ENCODE peak calls at places on chromosomes 1 and 21, in four cellular contexts. H is keratinocyte, V is lower leg skin, I is adrenal gland. P is an unnamed sample.

GRCh38 chr1:17258758-17259130 is 9.8 kb downstream of the PADI3 start:
- DNase-seq in H (no peak), I (no peak), V (no peak), P (no peak)

GRCh38 chr1:43435146-43436145 is 18.3 kb downstream of the HYI start:
- DNase-seq in H (no peak), I (peak), V (peak), P (no peak)

GRCh38 chr1:244289976-244290375 is 161.7 kb downstream of the ADSS2 start:
- DNase-seq in I (no peak), H (no peak), V (peak), P (no peak)

GRCh38 chr1:75625795-75626194 is 14.9 kb upstream of the SLC44A5 start:
- DNase-seq in V (no peak), H (no peak), I (no peak), P (no peak)

GRCh38 chr1:186894415-186894814 is 65.7 kb downstream of the PLA2G4A start:
- DNase-seq in V (no peak), I (no peak), H (no peak), P (no peak)

GRCh38 chr1:31977361-31978131 is 36.1 kb upstream of the KHDRBS1 start:
- DNase-seq in H (no peak), V (no peak), I (no peak), P (no peak)

GRCh38 chr21:44761747-44762208 is 39.8 kb downstream of the UBE2G2 start:
- DNase-seq in I (no peak), V (no peak), H (no peak), P (no peak)

GRCh38 chr1:4584471-4584870 is 69.9 kb upstream of the AJAP1 start:
- DNase-seq in H (no peak), I (no peak), V (peak), P (no peak)

GRCh38 chr1:6485140-6485936 is 6.1 kb downstream of the PLEKHG5 start:
- DNase-seq in V (no peak), I (no peak), H (no peak), P (no peak)

GRCh38 chr1:6487804-6488484 is 3.5 kb downstream of the PLEKHG5 start:
- DNase-seq in H (no peak), V (no peak), I (no peak), P (no peak)

GRCh38 chr1:6485937-6486250 is 5.6 kb downstream of the PLEKHG5 start:
- DNase-seq in H (no peak), I (no peak), V (no peak), P (no peak)

GRCh38 chr1:6484826-6485139 is 6.7 kb downstream of the PLEKHG5 start:
- DNase-seq in V (no peak), H (no peak), I (no peak), P (no peak)

GRCh38 chr1:6486433-6487011 is 4.9 kb downstream of the PLEKHG5 start:
- DNase-seq in I (peak), H (no peak), V (peak), P (peak)
- TF ChIP-seq CTCF in I (peak), H (peak), V (peak), P (peak)

DNA sequence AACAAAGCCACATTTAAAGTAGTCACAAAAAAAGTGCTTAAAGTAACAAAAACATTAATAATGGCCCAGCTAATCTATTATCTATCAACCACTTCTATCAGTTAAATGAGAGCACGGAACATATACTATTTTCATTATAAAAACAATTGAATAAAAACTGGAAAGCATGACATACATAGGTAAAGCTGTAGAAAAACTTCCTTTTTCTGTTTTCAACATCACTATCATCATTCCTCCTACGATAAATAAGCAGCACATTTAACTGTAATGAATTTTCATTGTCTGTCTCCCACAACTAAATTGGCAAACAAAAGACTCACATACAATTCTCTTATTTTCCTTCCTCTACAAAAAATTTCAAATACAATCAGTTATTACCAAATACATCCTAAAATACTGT is 96.4 kb upstream of the DPH5 start:
- DNase-seq in H (no peak), V (no peak), I (no peak), P (no peak)
- H3K4me3 ChIP-seq in H (no peak), V (no peak), I (no peak), P (no peak)

GRCh38 chr1:222084996-222085395 is 343.1 kb upstream of the DUSP10 start:
- DNase-seq in H (no peak), V (no peak), I (no peak), P (no peak)
- TF ChIP-seq CTCF in H (no peak), V (no peak), I (no peak), P (no peak)

DNA sequence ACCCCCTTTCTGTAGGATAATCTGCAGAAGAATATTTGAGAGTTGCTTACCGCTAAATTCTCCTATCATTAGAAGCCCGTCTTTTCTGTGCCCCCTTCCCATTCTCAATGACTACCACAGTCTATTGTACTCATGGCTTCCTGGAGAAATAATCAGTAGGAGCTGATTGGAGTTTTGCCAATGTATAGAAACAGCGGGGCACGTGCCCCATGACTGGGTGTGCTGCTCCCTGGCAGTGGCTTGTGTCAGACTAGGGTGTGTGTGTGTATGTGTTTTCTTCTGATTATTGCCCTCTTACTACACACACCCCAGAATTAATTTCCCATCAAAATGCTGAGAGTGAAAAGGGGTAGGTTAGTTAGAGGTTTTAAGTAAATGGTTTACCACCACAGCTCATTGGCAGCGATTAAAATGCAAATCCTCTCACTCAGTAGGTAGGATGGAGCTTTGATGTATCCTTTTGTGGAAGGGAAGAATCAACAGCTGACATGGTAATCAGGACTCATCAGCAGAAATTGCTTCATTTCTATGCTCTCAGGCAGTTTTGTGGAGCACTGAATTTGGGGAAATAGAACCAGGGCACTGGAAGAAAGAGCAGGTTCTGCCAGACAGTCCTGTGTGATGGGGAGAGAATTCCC is 29.9 kb downstream of the HHAT start:
- DNase-seq in V (peak), I (no peak), H (no peak), P (no peak)
- H3K4me3 ChIP-seq in V (no peak), I (no peak), H (no peak), P (no peak)

DNA sequence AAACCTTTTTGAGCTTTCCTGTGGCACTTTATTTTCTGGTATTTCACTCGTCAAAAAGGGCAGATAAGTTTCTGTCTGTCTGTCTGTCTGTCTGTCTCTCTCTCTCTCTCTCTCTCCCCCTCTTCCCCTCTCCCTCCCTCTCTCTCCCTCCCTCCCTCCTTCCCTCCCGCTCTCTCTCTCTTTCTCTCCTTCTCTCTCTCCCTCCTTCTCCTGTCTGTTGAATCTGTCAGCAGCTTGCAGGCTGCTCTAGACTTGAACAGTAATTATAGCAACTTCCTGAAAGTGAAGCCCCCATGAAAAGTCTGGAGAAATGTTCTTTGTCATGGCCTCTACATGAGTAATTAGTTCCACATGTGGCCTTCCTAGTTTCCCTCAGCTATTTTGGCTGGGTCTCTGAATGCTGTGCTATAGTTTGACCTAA is 275.2 kb upstream of the C1orf105 start:
- DNase-seq in V (no peak), H (no peak), I (no peak), P (no peak)
- TF ChIP-seq CTCF in V (no peak), H (no peak), I (no peak), P (no peak)

GRCh38 chr1:2594001-2594640 is 7.5 kb downstream of the PRXL2B start:
- DNase-seq in I (peak), H (no peak), V (no peak), P (no peak)
- H3K4me3 ChIP-seq in I (no peak), H (peak), V (no peak), P (no peak)

GRCh38 chr1:26861889-26862371 is 1.0 kb upstream of the SFN start:
- DNase-seq in H (no peak), I (no peak), V (no peak), P (no peak)

GRCh38 chr1:26861286-26861701 is 1.7 kb upstream of the SFN start:
- DNase-seq in H (no peak), V (no peak), I (no peak), P (no peak)

GRCh38 chr1:26863677-26864060 is 720 bp downstream of the SFN start:
- DNase-seq in H (no peak), I (no peak), V (no peak), P (no peak)

GRCh38 chr1:26864610-26865480 is 1.9 kb downstream of the SFN start:
- DNase-seq in V (peak), H (no peak), I (peak), P (peak)

GRCh38 chr1:26862781-26863676 is at the start of gene SFN:
- DNase-seq in H (peak), I (no peak), V (peak), P (peak)
- TF ChIP-seq CTCF in H (peak), I (no peak), V (no peak), P (no peak)

DNA sequence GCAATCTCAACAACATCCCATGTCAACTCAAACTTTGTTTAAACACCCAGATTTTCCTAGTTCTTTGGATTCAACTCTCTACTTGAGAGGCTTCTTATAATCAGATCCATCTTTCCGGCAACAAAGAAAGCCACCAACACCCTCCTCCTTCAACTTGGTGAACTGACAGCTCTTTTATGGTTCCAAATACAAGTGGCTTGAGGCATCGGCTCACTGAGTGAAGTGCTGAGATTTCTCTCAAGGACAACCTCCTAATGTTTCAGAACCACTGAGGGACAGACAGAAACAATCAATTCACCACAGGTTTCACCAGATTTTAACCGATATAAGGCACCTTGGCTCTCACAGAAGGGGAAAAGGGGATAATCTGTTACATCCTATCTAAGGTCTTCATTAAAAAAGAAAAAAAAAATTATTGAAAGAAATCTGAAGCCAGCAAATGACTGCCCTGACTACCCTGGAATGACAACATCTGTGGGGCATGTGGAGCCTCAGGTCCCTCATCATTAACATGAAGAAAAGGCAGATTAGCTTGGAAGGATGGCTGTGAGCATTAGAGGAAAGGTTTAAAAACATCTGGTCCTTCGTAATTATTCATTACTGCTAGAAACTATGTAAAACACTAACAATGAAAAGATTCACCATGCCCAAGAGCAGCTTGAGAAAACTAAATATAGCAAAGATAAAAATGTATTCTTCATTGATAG is 50.9 kb downstream of the PTPN14 start:
- DNase-seq in I (no peak), H (no peak), V (no peak), P (no peak)
- H3K4me3 ChIP-seq in I (no peak), H (no peak), V (no peak), P (no peak)

DNA sequence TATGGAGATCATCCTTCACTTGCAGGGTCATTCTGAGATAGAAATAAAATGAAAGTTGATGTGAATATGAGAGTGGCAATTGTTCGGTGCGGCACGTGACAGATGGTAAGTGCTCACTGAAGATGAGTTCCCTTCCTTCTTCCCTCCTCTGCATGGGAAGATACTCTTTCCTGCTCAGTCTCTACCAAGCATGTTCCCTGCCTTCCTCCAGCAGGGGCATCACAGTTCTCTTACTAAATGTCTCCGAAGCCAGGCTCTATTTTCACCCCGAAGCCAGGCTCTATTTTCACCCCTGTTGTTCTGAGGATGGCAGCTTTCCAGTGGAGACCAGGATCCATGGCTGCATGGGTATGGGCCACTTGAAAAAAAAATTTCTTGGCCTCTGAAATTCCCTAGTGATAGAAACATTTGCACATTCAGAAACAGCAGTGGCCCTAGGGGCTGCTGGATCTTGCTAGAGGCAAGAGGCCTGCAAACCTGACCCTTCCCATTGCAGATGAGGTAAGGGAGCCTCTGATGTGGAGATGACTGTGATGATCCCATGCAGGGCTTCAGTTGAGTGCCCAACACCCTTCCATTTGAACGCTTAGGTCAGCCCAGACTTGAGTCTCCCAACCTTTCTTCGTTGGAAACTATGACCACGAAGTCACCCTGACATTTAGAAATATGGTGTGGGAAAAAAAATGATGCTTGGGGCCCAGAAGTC is 123.7 kb upstream of the HMGB4 start:
- DNase-seq in I (no peak), V (peak), H (no peak), P (no peak)
- TF ChIP-seq CTCF in I (no peak), V (no peak), H (no peak), P (no peak)

P was measured in CD8-positive, alpha-beta T cell.